ENCODE peak calls at places on chromosomes 6 and 20, in nine cellular contexts. One of them, this sample, is unnamed.

GRCh38 chr6:169851641-169852503 is 100.5 kb downstream of the ERMARD start:
- DNase-seq in neuronal stem cell: no peak
- DNase-seq in transverse colon: no peak
- DNase-seq in spleen: peak; percentile 71
- DNase-seq in H9: no peak
- DNase-seq in body of pancreas: no peak
- DNase-seq in tibial artery: peak; percentile 19
- DNase-seq in psoas muscle: no peak
- DNase-seq in A549: no peak
- DNase-seq in this sample: no peak

GRCh38 chr6:137877113-137877512 is 10.1 kb downstream of the TNFAIP3 start:
- DNase-seq in neuronal stem cell: no peak
- DNase-seq in transverse colon: no peak
- DNase-seq in spleen: no peak
- DNase-seq in body of pancreas: no peak
- DNase-seq in A549: no peak
- DNase-seq in H9: no peak
- DNase-seq in psoas muscle: no peak
- DNase-seq in tibial artery: no peak
- DNase-seq in this sample: no peak

GRCh38 chr6:148170286-148170685 is 172.4 kb upstream of the SASH1 start:
- DNase-seq in A549: no peak
- DNase-seq in tibial artery: no peak
- DNase-seq in neuronal stem cell: no peak
- DNase-seq in H9: no peak
- DNase-seq in spleen: no peak
- DNase-seq in transverse colon: no peak
- DNase-seq in body of pancreas: no peak
- DNase-seq in psoas muscle: no peak
- DNase-seq in this sample: no peak

GRCh38 chr20:540391-541201 is 3.0 kb downstream of the CSNK2A1 start:
- DNase-seq in psoas muscle: no peak
- DNase-seq in transverse colon: no peak
- DNase-seq in spleen: no peak
- DNase-seq in H9: no peak
- DNase-seq in tibial artery: no peak
- DNase-seq in body of pancreas: no peak
- DNase-seq in neuronal stem cell: no peak
- DNase-seq in A549: no peak
- DNase-seq in this sample: no peak

GRCh38 chr20:40997116-40997515 is 31.5 kb upstream of the TOP1 start:
- DNase-seq in A549: no peak
- DNase-seq in psoas muscle: no peak
- DNase-seq in tibial artery: no peak
- DNase-seq in H9: peak; percentile 81
- DNase-seq in body of pancreas: no peak
- DNase-seq in neuronal stem cell: no peak
- DNase-seq in spleen: no peak
- DNase-seq in transverse colon: no peak
- DNase-seq in this sample: no peak

GRCh38 chr20:919491-919916 is 3.4 kb upstream of the ANGPT4 start:
- DNase-seq in neuronal stem cell: no peak
- DNase-seq in transverse colon: no peak
- DNase-seq in tibial artery: no peak
- DNase-seq in body of pancreas: no peak
- DNase-seq in psoas muscle: no peak
- DNase-seq in H9: no peak
- DNase-seq in spleen: no peak
- DNase-seq in A549: no peak
- DNase-seq in this sample: no peak

GRCh38 chr20:6122873-6123649 is at the start of gene FERMT1:
- DNase-seq in psoas muscle: peak; percentile 50
- DNase-seq in transverse colon: peak; percentile 82
- DNase-seq in A549: peak; percentile 89
- DNase-seq in body of pancreas: peak; percentile 68
- DNase-seq in neuronal stem cell: peak; percentile 44
- DNase-seq in tibial artery: no peak
- DNase-seq in spleen: no peak
- DNase-seq in H9: peak; percentile 78
- DNase-seq in this sample: peak; percentile 79

GRCh38 chr6:19157496-19157895 is 679.7 kb upstream of the ID4 start:
- DNase-seq in body of pancreas: no peak
- DNase-seq in neuronal stem cell: no peak
- DNase-seq in tibial artery: no peak
- DNase-seq in H9: no peak
- DNase-seq in spleen: no peak
- DNase-seq in A549: no peak
- DNase-seq in psoas muscle: no peak
- DNase-seq in transverse colon: no peak
- DNase-seq in this sample: no peak

GRCh38 chr20:52110456-52110855 is 81.1 kb downstream of the ZFP64 start:
- DNase-seq in A549: no peak
- DNase-seq in tibial artery: no peak
- DNase-seq in transverse colon: no peak
- DNase-seq in psoas muscle: no peak
- DNase-seq in H9: no peak
- DNase-seq in body of pancreas: no peak
- DNase-seq in neuronal stem cell: no peak
- DNase-seq in spleen: no peak
- DNase-seq in this sample: no peak

GRCh38 chr6:146886587-146887446 is 288.0 kb downstream of the ADGB start:
- DNase-seq in A549: no peak
- DNase-seq in neuronal stem cell: no peak
- DNase-seq in body of pancreas: no peak
- DNase-seq in psoas muscle: no peak
- DNase-seq in tibial artery: no peak
- DNase-seq in spleen: no peak
- DNase-seq in H9: no peak
- DNase-seq in transverse colon: no peak
- DNase-seq in this sample: no peak

GRCh38 chr6:41428995-41429417 is 93.6 kb downstream of the NCR2 start:
- DNase-seq in psoas muscle: peak; percentile 52
- DNase-seq in H9: no peak
- DNase-seq in spleen: no peak
- DNase-seq in body of pancreas: no peak
- DNase-seq in neuronal stem cell: no peak
- DNase-seq in transverse colon: peak; percentile 35
- DNase-seq in tibial artery: peak; percentile 75
- DNase-seq in A549: no peak
- DNase-seq in this sample: peak; percentile 59

GRCh38 chr6:136077834-136078576 is 172.1 kb downstream of the MTFR2 start:
- DNase-seq in psoas muscle: no peak
- DNase-seq in tibial artery: no peak
- DNase-seq in neuronal stem cell: no peak
- DNase-seq in A549: no peak
- DNase-seq in body of pancreas: no peak
- DNase-seq in spleen: no peak
- DNase-seq in H9: no peak
- DNase-seq in transverse colon: no peak
- DNase-seq in this sample: no peak

DNA sequence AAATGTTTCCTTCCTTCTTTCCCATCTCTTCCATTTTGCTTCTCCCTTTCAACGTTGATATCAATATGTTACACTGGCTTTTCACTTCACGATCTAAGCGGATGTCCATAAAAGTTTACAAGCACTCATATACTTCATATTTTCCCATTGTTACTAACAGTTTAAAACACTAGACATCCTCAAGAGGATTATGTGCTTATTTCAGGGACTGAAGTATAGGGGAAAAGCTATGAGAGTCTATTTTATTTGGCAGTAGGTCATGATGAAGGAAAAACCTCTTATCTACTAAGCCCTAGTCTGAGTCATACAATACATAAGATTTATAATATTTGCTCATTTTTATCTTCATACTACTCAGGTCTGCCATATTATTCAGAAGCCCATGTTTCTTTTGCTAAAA is 20.6 kb upstream of the EPB41L2 start:
- DNase-seq in H9: no peak
- DNase-seq in tibial artery: no peak
- DNase-seq in A549: no peak
- DNase-seq in neuronal stem cell: no peak
- DNase-seq in transverse colon: no peak
- DNase-seq in body of pancreas: no peak
- DNase-seq in psoas muscle: no peak
- DNase-seq in spleen: no peak
- DNase-seq in this sample: peak; percentile 38
- H3K4me1 ChIP-seq in H9: no peaks in the 10 kb centered on the region
- H3K4me1 ChIP-seq in tibial artery: no peaks in the 10 kb centered on the region
- H3K4me1 ChIP-seq in A549: no peaks in the 10 kb centered on the region
- H3K4me1 ChIP-seq in neuronal stem cell: no peaks in the 10 kb centered on the region
- H3K4me1 ChIP-seq in transverse colon: no peaks in the 10 kb centered on the region
- H3K4me1 ChIP-seq in body of pancreas: no peaks in the 10 kb centered on the region
- H3K4me1 ChIP-seq in psoas muscle: no peaks in the 10 kb centered on the region
- H3K4me1 ChIP-seq in spleen: no peaks in the 10 kb centered on the region
- H3K4me1 ChIP-seq in this sample: no peaks in the 10 kb centered on the region

GRCh38 chr6:1496092-1496491 is 106.7 kb downstream of the FOXF2 start:
- DNase-seq in H9: no peak
- DNase-seq in spleen: no peak
- DNase-seq in A549: no peak
- DNase-seq in psoas muscle: no peak
- DNase-seq in body of pancreas: no peak
- DNase-seq in tibial artery: no peak
- DNase-seq in transverse colon: no peak
- DNase-seq in neuronal stem cell: no peak
- DNase-seq in this sample: no peak

GRCh38 chr6:1496836-1497592 is 107.6 kb downstream of the FOXF2 start:
- DNase-seq in body of pancreas: no peak
- DNase-seq in neuronal stem cell: no peak
- DNase-seq in transverse colon: no peak
- DNase-seq in spleen: no peak
- DNase-seq in psoas muscle: no peak
- DNase-seq in H9: no peak
- DNase-seq in A549: no peak
- DNase-seq in tibial artery: no peak
- DNase-seq in this sample: no peak

GRCh38 chr6:1499798-1500197 is 109.9 kb upstream of the FOXC1 start:
- DNase-seq in tibial artery: no peak
- DNase-seq in body of pancreas: no peak
- DNase-seq in neuronal stem cell: no peak
- DNase-seq in H9: no peak
- DNase-seq in spleen: no peak
- DNase-seq in transverse colon: no peak
- DNase-seq in psoas muscle: no peak
- DNase-seq in A549: no peak
- DNase-seq in this sample: no peak

GRCh38 chr6:1498491-1499113 is 109.2 kb downstream of the FOXF2 start:
- DNase-seq in tibial artery: no peak
- DNase-seq in transverse colon: no peak
- DNase-seq in H9: no peak
- DNase-seq in psoas muscle: no peak
- DNase-seq in A549: no peak
- DNase-seq in neuronal stem cell: no peak
- DNase-seq in body of pancreas: no peak
- DNase-seq in spleen: no peak
- DNase-seq in this sample: no peak

GRCh38 chr6:1497593-1498105 is 108.3 kb downstream of the FOXF2 start:
- DNase-seq in body of pancreas: no peak
- DNase-seq in transverse colon: peak; percentile 25
- DNase-seq in tibial artery: no peak
- DNase-seq in neuronal stem cell: no peak
- DNase-seq in H9: no peak
- DNase-seq in spleen: no peak
- DNase-seq in A549: no peak
- DNase-seq in psoas muscle: no peak
- DNase-seq in this sample: no peak
- H3K27ac ChIP-seq in body of pancreas: no peak overlapping the region
- H3K27ac ChIP-seq in transverse colon: no peak overlapping the region
- H3K27ac ChIP-seq in tibial artery: no peak overlapping the region
- H3K27ac ChIP-seq in neuronal stem cell: no peak overlapping the region
- H3K27ac ChIP-seq in H9: no peak overlapping the region
- H3K27ac ChIP-seq in spleen: no peak overlapping the region
- H3K27ac ChIP-seq in A549: no peak overlapping the region
- H3K27ac ChIP-seq in psoas muscle: no peak overlapping the region
- H3K27ac ChIP-seq in this sample: no peak overlapping the region

DNA sequence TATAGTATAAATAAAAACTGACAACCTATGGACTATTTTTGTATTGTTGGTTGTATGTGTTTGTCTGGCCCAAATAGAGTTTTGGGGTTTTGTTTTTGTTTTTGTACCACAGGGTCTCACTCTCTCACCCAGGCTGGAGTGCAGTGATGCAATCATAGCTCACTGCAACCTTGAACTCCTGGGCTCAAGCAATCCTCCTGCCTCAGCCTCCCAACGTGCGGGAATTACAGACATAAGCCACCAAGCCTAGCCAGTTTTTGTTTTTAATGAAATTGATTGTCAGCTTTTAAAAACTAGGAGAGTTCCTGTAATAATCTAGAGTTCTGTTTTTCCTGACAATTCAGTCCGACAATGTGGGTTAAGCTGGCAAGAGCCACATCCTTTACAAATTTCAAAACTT is 98.7 kb downstream of the ZMYND8 start:
- DNase-seq in psoas muscle: no peak
- DNase-seq in H9: no peak
- DNase-seq in neuronal stem cell: no peak
- DNase-seq in A549: no peak
- DNase-seq in spleen: no peak
- DNase-seq in tibial artery: no peak
- DNase-seq in body of pancreas: no peak
- DNase-seq in transverse colon: no peak
- DNase-seq in this sample: no peak
- H3K4me1 ChIP-seq in psoas muscle: peaks cover 14% of the 10 kb centered on the region
- H3K4me1 ChIP-seq in H9: no peaks in the 10 kb centered on the region
- H3K4me1 ChIP-seq in neuronal stem cell: peaks cover 8% of the 10 kb centered on the region
- H3K4me1 ChIP-seq in A549: peaks cover 4% of the 10 kb centered on the region
- H3K4me1 ChIP-seq in spleen: peaks cover 55% of the 10 kb centered on the region
- H3K4me1 ChIP-seq in tibial artery: peaks cover 34% of the 10 kb centered on the region
- H3K4me1 ChIP-seq in body of pancreas: peaks cover 19% of the 10 kb centered on the region
- H3K4me1 ChIP-seq in transverse colon: peaks cover under 1% of the 10 kb centered on the region
- H3K4me1 ChIP-seq in this sample: peaks cover 24% of the 10 kb centered on the region

DNA sequence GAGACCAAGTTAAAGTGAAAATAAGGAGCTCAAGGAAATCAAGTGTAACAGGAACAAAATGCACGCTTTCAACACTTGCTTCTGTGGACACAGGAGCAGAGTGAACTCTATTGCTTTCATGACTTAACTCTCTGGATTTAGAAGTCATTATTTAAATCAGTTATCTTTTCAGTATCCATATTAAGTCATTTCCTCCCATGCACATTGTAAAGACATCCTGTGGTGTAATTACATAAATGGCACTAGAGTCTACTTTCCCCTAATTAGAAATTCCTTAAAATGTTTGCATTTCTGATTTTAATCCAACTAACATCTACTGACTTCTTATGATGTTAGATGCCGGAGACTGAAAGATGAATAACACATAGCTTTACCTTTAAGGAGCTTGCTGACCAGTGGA is 88.0 kb downstream of the INSM1 start:
- DNase-seq in A549: no peak
- DNase-seq in neuronal stem cell: no peak
- DNase-seq in H9: no peak
- DNase-seq in transverse colon: no peak
- DNase-seq in body of pancreas: no peak
- DNase-seq in psoas muscle: no peak
- DNase-seq in tibial artery: no peak
- DNase-seq in spleen: no peak
- DNase-seq in this sample: no peak
- H3K27ac ChIP-seq in A549: no peak overlapping the region
- H3K27ac ChIP-seq in neuronal stem cell: no peak overlapping the region
- H3K27ac ChIP-seq in H9: no peak overlapping the region
- H3K27ac ChIP-seq in transverse colon: no peak overlapping the region
- H3K27ac ChIP-seq in body of pancreas: no peak overlapping the region
- H3K27ac ChIP-seq in psoas muscle: no peak overlapping the region
- H3K27ac ChIP-seq in tibial artery: no peak overlapping the region
- H3K27ac ChIP-seq in spleen: no peak overlapping the region
- H3K27ac ChIP-seq in this sample: no peak overlapping the region

GRCh38 chr20:31606928-31607639 is 2.0 kb downstream of the ID1 start:
- DNase-seq in H9: peak; percentile 69
- DNase-seq in spleen: no peak
- DNase-seq in A549: peak; percentile 93
- DNase-seq in tibial artery: no peak
- DNase-seq in neuronal stem cell: no peak
- DNase-seq in psoas muscle: peak; percentile 69
- DNase-seq in body of pancreas: no peak
- DNase-seq in transverse colon: peak; percentile 55
- DNase-seq in this sample: peak; percentile 88
- H3K4me1 ChIP-seq in H9: peaks cover 5% of the 10 kb centered on the region
- H3K4me1 ChIP-seq in spleen: peaks cover 95% of the 10 kb centered on the region
- H3K4me1 ChIP-seq in A549: peaks cover 64% of the 10 kb centered on the region
- H3K4me1 ChIP-seq in tibial artery: peaks cover 18% of the 10 kb centered on the region
- H3K4me1 ChIP-seq in neuronal stem cell: peaks cover 23% of the 10 kb centered on the region
- H3K4me1 ChIP-seq in psoas muscle: peaks cover 26% of the 10 kb centered on the region
- H3K4me1 ChIP-seq in body of pancreas: peaks cover 73% of the 10 kb centered on the region
- H3K4me1 ChIP-seq in transverse colon: peaks cover 19% of the 10 kb centered on the region
- H3K4me1 ChIP-seq in this sample: peaks cover 28% of the 10 kb centered on the region